ENCODE peak calls at places on chromosomes 16 and 17, in four cellular contexts. One of them, this sample, is unnamed.

GRCh38 chr17:35038434-35038833 is 25.1 kb downstream of the RFFL start:
- DNase-seq in T47D: no peak
- DNase-seq in NCI-H2171 treated with DMSO at 0.1 percent for 48 hours: no peak
- DNase-seq in fibroblast of the conjunctiva: no peak
- DNase-seq in this sample: no peak

GRCh38 chr17:77844681-77845080 is 113.8 kb upstream of the TNRC6C start:
- DNase-seq in T47D: no peak
- DNase-seq in NCI-H2171 treated with DMSO at 0.1 percent for 48 hours: no peak
- DNase-seq in fibroblast of the conjunctiva: no peak
- DNase-seq in this sample: no peak

GRCh38 chr16:24541534-24541933 is 2.2 kb downstream of the RBBP6 start:
- DNase-seq in T47D: no peak
- DNase-seq in NCI-H2171 treated with DMSO at 0.1 percent for 48 hours: no peak
- DNase-seq in fibroblast of the conjunctiva: no peak
- DNase-seq in this sample: no peak

GRCh38 chr16:65415460-65415859 is 293.6 kb upstream of the CDH11 start:
- DNase-seq in T47D: no peak
- DNase-seq in NCI-H2171 treated with DMSO at 0.1 percent for 48 hours: no peak
- DNase-seq in fibroblast of the conjunctiva: no peak
- DNase-seq in this sample: no peak

GRCh38 chr16:89863741-89864391 is 9.5 kb upstream of the TCF25 start:
- DNase-seq in T47D: no peak
- DNase-seq in NCI-H2171 treated with DMSO at 0.1 percent for 48 hours: no peak
- DNase-seq in fibroblast of the conjunctiva: no peak
- DNase-seq in this sample: no peak

GRCh38 chr17:28227278-28228108 is 91.5 kb upstream of the TMEM97 start:
- DNase-seq in T47D: peak; percentile 97
- DNase-seq in NCI-H2171 treated with DMSO at 0.1 percent for 48 hours: peak; percentile 61
- DNase-seq in fibroblast of the conjunctiva: no peak
- DNase-seq in this sample: peak; percentile 85

GRCh38 chr16:58087209-58087913 is 41.8 kb downstream of the CFAP20 start:
- DNase-seq in T47D: no peak
- DNase-seq in NCI-H2171 treated with DMSO at 0.1 percent for 48 hours: no peak
- DNase-seq in fibroblast of the conjunctiva: no peak
- DNase-seq in this sample: no peak

GRCh38 chr17:49162866-49163265 is 30.3 kb downstream of the B4GALNT2 start:
- DNase-seq in T47D: no peak
- DNase-seq in NCI-H2171 treated with DMSO at 0.1 percent for 48 hours: no peak
- DNase-seq in fibroblast of the conjunctiva: no peak
- DNase-seq in this sample: no peak

GRCh38 chr17:82232322-82232785 is 3.5 kb downstream of the SLC16A3 start:
- DNase-seq in T47D: no peak
- DNase-seq in NCI-H2171 treated with DMSO at 0.1 percent for 48 hours: no peak
- DNase-seq in fibroblast of the conjunctiva: no peak
- DNase-seq in this sample: no peak

GRCh38 chr17:74605361-74605760 is 13.3 kb upstream of the CD300LD start:
- DNase-seq in T47D: no peak
- DNase-seq in NCI-H2171 treated with DMSO at 0.1 percent for 48 hours: no peak
- DNase-seq in fibroblast of the conjunctiva: peak; percentile 63
- DNase-seq in this sample: peak; percentile 15

GRCh38 chr16:1331712-1332617 is 1.5 kb upstream of the BAIAP3 start:
- DNase-seq in T47D: peak; percentile 90
- DNase-seq in NCI-H2171 treated with DMSO at 0.1 percent for 48 hours: no peak
- DNase-seq in fibroblast of the conjunctiva: peak; percentile 16
- DNase-seq in this sample: peak; percentile 58

GRCh38 chr16:79089735-79090284 is 510.7 kb downstream of the MAF start:
- DNase-seq in T47D: no peak
- DNase-seq in NCI-H2171 treated with DMSO at 0.1 percent for 48 hours: no peak
- DNase-seq in fibroblast of the conjunctiva: no peak
- DNase-seq in this sample: no peak

GRCh38 chr17:77892469-77893143 is 65.9 kb upstream of the TNRC6C start:
- DNase-seq in T47D: no peak
- DNase-seq in NCI-H2171 treated with DMSO at 0.1 percent for 48 hours: no peak
- DNase-seq in fibroblast of the conjunctiva: no peak
- DNase-seq in this sample: no peak

GRCh38 chr17:81551458-81552243 is 502 bp downstream of the FAAP100 start:
- DNase-seq in T47D: peak; percentile 61
- DNase-seq in NCI-H2171 treated with DMSO at 0.1 percent for 48 hours: no peak
- DNase-seq in fibroblast of the conjunctiva: no peak
- DNase-seq in this sample: no peak

GRCh38 chr17:49227436-49228261 is 2.9 kb downstream of the PHOSPHO1 start:
- DNase-seq in T47D: peak; percentile 96
- DNase-seq in NCI-H2171 treated with DMSO at 0.1 percent for 48 hours: peak; percentile 53
- DNase-seq in fibroblast of the conjunctiva: peak; percentile 34
- DNase-seq in this sample: peak; percentile 61

GRCh38 chr17:81033535-81034167 is 1.3 kb upstream of the BAIAP2 start:
- DNase-seq in T47D: no peak
- DNase-seq in NCI-H2171 treated with DMSO at 0.1 percent for 48 hours: no peak
- DNase-seq in fibroblast of the conjunctiva: no peak
- DNase-seq in this sample: no peak

GRCh38 chr17:72984145-72984924 is 108.2 kb downstream of the SLC39A11 start:
- DNase-seq in T47D: no peak
- DNase-seq in NCI-H2171 treated with DMSO at 0.1 percent for 48 hours: no peak
- DNase-seq in fibroblast of the conjunctiva: no peak
- DNase-seq in this sample: no peak

GRCh38 chr16:75099738-75100615 is 16.6 kb downstream of the LDHD start:
- DNase-seq in T47D: no peak
- DNase-seq in NCI-H2171 treated with DMSO at 0.1 percent for 48 hours: peak; percentile 36
- DNase-seq in fibroblast of the conjunctiva: no peak
- DNase-seq in this sample: no peak

GRCh38 chr16:24936151-24936550 is 79.0 kb downstream of the ARHGAP17 start:
- DNase-seq in T47D: no peak
- DNase-seq in NCI-H2171 treated with DMSO at 0.1 percent for 48 hours: no peak
- DNase-seq in fibroblast of the conjunctiva: no peak
- DNase-seq in this sample: no peak

GRCh38 chr17:59963738-59964454 is 644 bp downstream of the RNFT1 start:
- DNase-seq in T47D: peak; percentile 54
- DNase-seq in NCI-H2171 treated with DMSO at 0.1 percent for 48 hours: no peak
- DNase-seq in fibroblast of the conjunctiva: no peak
- DNase-seq in this sample: peak; percentile 29

GRCh38 chr16:19118938-19119431 is 5.2 kb downstream of the ITPRIPL2 start:
- DNase-seq in T47D: no peak
- DNase-seq in NCI-H2171 treated with DMSO at 0.1 percent for 48 hours: no peak
- DNase-seq in fibroblast of the conjunctiva: peak; percentile 71
- DNase-seq in this sample: no peak

GRCh38 chr16:65890203-65890602 is 476.3 kb upstream of the CDH5 start:
- DNase-seq in T47D: no peak
- DNase-seq in NCI-H2171 treated with DMSO at 0.1 percent for 48 hours: no peak
- DNase-seq in fibroblast of the conjunctiva: no peak
- DNase-seq in this sample: no peak

GRCh38 chr17:12721581-12721980 is 55.9 kb downstream of the MYOCD start:
- DNase-seq in T47D: no peak
- DNase-seq in NCI-H2171 treated with DMSO at 0.1 percent for 48 hours: no peak
- DNase-seq in fibroblast of the conjunctiva: no peak
- DNase-seq in this sample: no peak

GRCh38 chr16:55297062-55297909 is 26.7 kb upstream of the IRX6 start:
- DNase-seq in T47D: no peak
- DNase-seq in NCI-H2171 treated with DMSO at 0.1 percent for 48 hours: peak; percentile 57
- DNase-seq in fibroblast of the conjunctiva: no peak
- DNase-seq in this sample: no peak

GRCh38 chr16:14628806-14629611 is 1.1 kb downstream of the PARN start:
- DNase-seq in T47D: no peak
- DNase-seq in NCI-H2171 treated with DMSO at 0.1 percent for 48 hours: no peak
- DNase-seq in fibroblast of the conjunctiva: no peak
- DNase-seq in this sample: no peak

GRCh38 chr17:20008242-20009051 is 712 bp upstream of the SPECC1 start:
- DNase-seq in T47D: no peak
- DNase-seq in NCI-H2171 treated with DMSO at 0.1 percent for 48 hours: no peak
- DNase-seq in fibroblast of the conjunctiva: no peak
- DNase-seq in this sample: no peak

GRCh38 chr17:3965123-3965800 is 1.0 kb upstream of the ATP2A3 start:
- DNase-seq in T47D: peak; percentile 55
- DNase-seq in NCI-H2171 treated with DMSO at 0.1 percent for 48 hours: peak; percentile 75
- DNase-seq in fibroblast of the conjunctiva: no peak
- DNase-seq in this sample: peak; percentile 62

GRCh38 chr17:56292010-56292409 is 138.7 kb downstream of the ANKFN1 start:
- DNase-seq in T47D: no peak
- DNase-seq in NCI-H2171 treated with DMSO at 0.1 percent for 48 hours: no peak
- DNase-seq in fibroblast of the conjunctiva: peak; percentile 70
- DNase-seq in this sample: no peak

This sample was measured in prostate gland.